ENCODE peak calls at places on chromosome 21, in five cellular contexts. X, B, W, Z and P are unnamed samples.

GRCh38 chr21:28423521-28423920 is 569.2 kb downstream of the LTN1 start:
- DNase-seq in X (no peak), B (no peak), W (no peak), Z (no peak), P (no peak)

GRCh38 chr21:43903451-43904091 is 38.5 kb downstream of the AGPAT3 start:
- DNase-seq in X (no peak), B (no peak), W (no peak), Z (no peak), P (no peak)

GRCh38 chr21:31135536-31136184 is 97.4 kb upstream of the KRTAP19-8 start:
- DNase-seq in X (no peak), B (no peak), W (no peak), Z (no peak), P (no peak)

GRCh38 chr21:39430016-39430415 is 15.6 kb downstream of the LCA5L start:
- DNase-seq in X (no peak), B (no peak), W (no peak), Z (no peak), P (no peak)

GRCh38 chr21:16587671-16588379 is 858.0 kb downstream of the USP25 start:
- DNase-seq in X (peak; percentile 71), B (no peak), W (no peak), Z (no peak), P (peak; percentile 42)

GRCh38 chr21:25186278-25186677 is 421.0 kb downstream of the MRPL39 start:
- DNase-seq in X (no peak), B (no peak), W (no peak), Z (no peak), P (no peak)

GRCh38 chr21:27772816-27773215 is 805.9 kb upstream of the ADAMTS5 start:
- DNase-seq in X (no peak), B (no peak), W (no peak), Z (no peak), P (peak; percentile 8)

GRCh38 chr21:42465008-42465878 is 30.8 kb downstream of the RSPH1 start:
- DNase-seq in X (no peak), B (no peak), W (no peak), Z (no peak), P (no peak)

GRCh38 chr21:44989538-44989888 is 49.7 kb downstream of the SLX9 start:
- DNase-seq in X (no peak), B (no peak), W (no peak), Z (no peak), P (no peak)

GRCh38 chr21:35438643-35439404 is 389.7 kb upstream of the RUNX1 start:
- DNase-seq in X (no peak), B (no peak), W (no peak), Z (peak; percentile 38), P (no peak)

GRCh38 chr21:29466532-29466931 is 167.8 kb downstream of the BACH1 start:
- DNase-seq in X (no peak), B (no peak), W (no peak), Z (no peak), P (no peak)

GRCh38 chr21:42423197-42423675 is 19.5 kb downstream of the UBASH3A start:
- DNase-seq in X (no peak), B (no peak), W (no peak), Z (peak; percentile 73), P (no peak)

GRCh38 chr21:37915941-37916794 is at the start of gene KCNJ6:
- DNase-seq in X (no peak), B (no peak), W (peak; percentile 89), Z (peak; percentile 35), P (peak; percentile 85)

GRCh38 chr21:31992391-31992790 is 119.6 kb downstream of the HUNK start:
- DNase-seq in X (no peak), B (no peak), W (no peak), Z (no peak), P (no peak)

GRCh38 chr21:28714795-28715464 is 277.7 kb downstream of the LTN1 start:
- DNase-seq in X (peak; percentile 13), B (no peak), W (no peak), Z (no peak), P (no peak)

GRCh38 chr21:43845386-43845785 is 19.6 kb upstream of the AGPAT3 start:
- DNase-seq in X (no peak), B (no peak), W (no peak), Z (no peak), P (no peak)

GRCh38 chr21:29406385-29406784 is 107.7 kb downstream of the BACH1 start:
- DNase-seq in X (no peak), B (no peak), W (no peak), Z (no peak), P (no peak)

GRCh38 chr21:45130324-45130774 is 56.0 kb downstream of the ADARB1 start:
- DNase-seq in X (peak; percentile 68), B (no peak), W (no peak), Z (no peak), P (no peak)

GRCh38 chr21:45335761-45336534 is 48.3 kb upstream of the POFUT2 start:
- DNase-seq in X (no peak), B (no peak), W (no peak), Z (no peak), P (no peak)

GRCh38 chr21:37582613-37583012 is 216.0 kb downstream of the DYRK1A start:
- DNase-seq in X (peak; percentile 20), B (no peak), W (peak; percentile 23), Z (peak; percentile 10), P (peak; percentile 41)

GRCh38 chr21:22019766-22020165 is 1021.6 kb downstream of the NCAM2 start:
- DNase-seq in X (no peak), B (no peak), W (no peak), Z (no peak), P (no peak)

GRCh38 chr21:45818276-45818903 is 163.2 kb upstream of the COL6A1 start:
- DNase-seq in X (peak; percentile 7), B (no peak), W (no peak), Z (peak; percentile 33), P (peak; percentile 10)